ENCODE peak calls at places on chromosomes 7 and 10, in seven cellular contexts. R is tibial artery; B is NB4; A is cardiac muscle cell; U is GM12878; Q is CD8-positive, alpha-beta T cell; K is AG04450. N is an unnamed sample.

GRCh38 chr7:98329974-98330373 is 48.5 kb downstream of the BRI3 start:
- DNase-seq in R (no peak), B (no peak), A (no peak), U (no peak), Q (no peak), K (no peak), N (no peak)

GRCh38 chr7:47956220-47956619 is 8.0 kb upstream of the PKD1L1 start:
- DNase-seq in R (no peak), B (no peak), A (no peak), U (no peak), Q (no peak), K (no peak), N (no peak)

GRCh38 chr10:11176746-11177145 is 159.1 kb downstream of the CELF2 start:
- DNase-seq in R (no peak), B (peak), A (no peak), U (no peak), Q (no peak), K (no peak), N (no peak)

GRCh38 chr7:73683916-73684693 is 708 bp downstream of the BUD23 start:
- DNase-seq in R (no peak), B (no peak), A (no peak), U (no peak), Q (no peak), K (no peak), N (no peak)

GRCh38 chr7:47370461-47371042 is 211.4 kb downstream of the TNS3 start:
- DNase-seq in R (no peak), B (no peak), A (no peak), U (no peak), Q (no peak), K (no peak), N (no peak)

GRCh38 chr10:117322258-117322657 is 53.0 kb downstream of the PDZD8 start:
- DNase-seq in R (no peak), B (no peak), A (peak), U (no peak), Q (no peak), K (no peak), N (no peak)

GRCh38 chr7:7969306-7970112 is 913 bp downstream of the GLCCI1 start:
- DNase-seq in R (peak), B (peak), A (peak), U (no peak), Q (peak), K (no peak), N (peak)

GRCh38 chr7:102272075-102272916 is 14.4 kb upstream of the SH2B2 start:
- DNase-seq in R (peak), B (peak), A (peak), U (no peak), Q (peak), K (peak), N (peak)

DNA sequence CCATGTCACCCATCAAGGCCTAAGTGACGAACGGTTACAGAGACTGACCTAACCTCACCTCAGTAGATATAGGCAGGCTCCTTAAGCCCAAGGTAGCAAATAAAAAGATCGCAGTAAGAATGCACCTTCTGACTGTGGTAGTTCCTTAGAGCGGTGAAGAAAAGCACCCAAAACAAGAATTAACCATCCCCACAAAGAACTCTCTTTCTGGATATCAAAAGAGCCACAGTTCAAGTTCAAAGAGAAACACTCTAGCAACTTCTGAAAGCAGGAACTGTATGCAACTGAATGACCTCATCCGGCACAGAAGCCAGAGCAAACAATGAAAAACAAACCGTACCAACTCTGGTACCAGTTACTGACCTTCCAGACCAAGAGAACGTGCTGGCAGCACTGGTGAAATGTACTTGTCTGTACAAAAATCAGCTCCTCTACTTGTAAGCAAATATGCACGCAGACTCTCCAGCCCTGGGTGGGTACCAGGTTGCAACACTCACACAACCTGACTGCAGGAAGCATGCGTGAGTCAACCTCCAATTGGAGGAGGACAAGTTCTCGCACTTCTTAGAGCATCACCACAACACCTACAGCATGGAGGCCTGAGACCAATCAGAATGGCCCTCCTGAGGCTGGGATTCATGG is 202.7 kb downstream of the FAM107B start:
- DNase-seq in R (peak), B (no peak), A (no peak), U (no peak), Q (peak), K (no peak), N (no peak)
- H3K4me3 ChIP-seq in R (no peak), B (no peak), A (no peak), U (no peak), Q (peak), K (no peak), N (no peak)

GRCh38 chr10:110382695-110383094 is 78.0 kb upstream of the SMNDC1 start:
- DNase-seq in R (no peak), B (no peak), A (no peak), U (no peak), Q (no peak), K (no peak), N (no peak)

GRCh38 chr10:110378019-110378418 is 73.3 kb upstream of the SMNDC1 start:
- DNase-seq in R (no peak), B (no peak), A (no peak), U (no peak), Q (no peak), K (no peak), N (no peak)

GRCh38 chr10:110378533-110379108 is 73.9 kb upstream of the SMNDC1 start:
- DNase-seq in R (no peak), B (no peak), A (no peak), U (no peak), Q (no peak), K (no peak), N (no peak)

GRCh38 chr10:110379831-110380230 is 75.1 kb upstream of the SMNDC1 start:
- DNase-seq in R (no peak), B (no peak), A (no peak), U (no peak), Q (no peak), K (no peak), N (no peak)

GRCh38 chr10:110380255-110380654 is 75.5 kb upstream of the SMNDC1 start:
- DNase-seq in R (no peak), B (no peak), A (no peak), U (no peak), Q (no peak), K (no peak), N (no peak)
- H3K4me3 ChIP-seq in R (no peak), B (no peak), A (no peak), U (no peak), Q (no peak), K (no peak), N (no peak)

GRCh38 chr7:129776397-129776792 is 164.9 kb downstream of the NRF1 start:
- DNase-seq in R (no peak), B (no peak), A (no peak), U (no peak), Q (no peak), K (no peak), N (no peak)
- H3K4me3 ChIP-seq in R (no peak), B (no peak), A (no peak), U (no peak), Q (no peak), K (no peak), N (no peak)

GRCh38 chr10:33412261-33413092 is 78.0 kb upstream of the NRP1 start:
- DNase-seq in R (peak), B (no peak), A (no peak), U (no peak), Q (no peak), K (peak), N (no peak)
- H3K4me3 ChIP-seq in R (no peak), B (no peak), A (no peak), U (no peak), Q (no peak), K (no peak), N (no peak)

GRCh38 chr10:31063839-31064238 is 32.2 kb upstream of the ZNF438 start:
- DNase-seq in R (no peak), B (no peak), A (peak), U (no peak), Q (no peak), K (no peak), N (no peak)
- H3K4me3 ChIP-seq in R (no peak), B (no peak), A (no peak), U (no peak), Q (no peak), K (no peak), N (no peak)

DNA sequence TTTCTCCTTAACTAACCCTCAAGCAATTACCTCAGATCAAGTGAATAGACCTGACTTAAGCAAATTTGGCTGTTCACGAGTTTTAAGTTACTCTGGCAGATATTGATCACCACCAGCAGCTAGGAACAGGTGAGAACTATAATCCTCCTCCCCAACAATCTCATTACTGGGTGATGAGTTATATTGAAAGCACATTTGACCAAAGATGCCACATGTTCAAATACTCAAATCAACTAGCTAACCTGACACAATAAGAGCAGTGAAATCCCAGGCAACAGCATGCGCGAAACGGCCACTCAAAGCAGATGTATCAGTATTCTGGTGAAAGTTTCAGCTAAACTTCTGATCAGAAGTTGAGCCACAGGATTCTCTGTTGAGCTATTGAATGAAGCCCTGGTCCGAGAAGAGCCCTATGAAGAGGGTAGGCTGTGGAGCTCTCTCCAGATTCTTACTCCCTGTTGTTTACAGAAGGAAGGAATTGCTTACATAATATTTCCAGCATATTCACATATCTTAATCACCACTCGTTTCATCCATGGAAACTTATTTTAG is 52.6 kb downstream of the CAV1 start:
- DNase-seq in R (no peak), B (no peak), A (no peak), U (peak), Q (no peak), K (no peak), N (no peak)
- H3K4me3 ChIP-seq in R (no peak), B (no peak), A (no peak), U (peak), Q (no peak), K (peak), N (no peak)

DNA sequence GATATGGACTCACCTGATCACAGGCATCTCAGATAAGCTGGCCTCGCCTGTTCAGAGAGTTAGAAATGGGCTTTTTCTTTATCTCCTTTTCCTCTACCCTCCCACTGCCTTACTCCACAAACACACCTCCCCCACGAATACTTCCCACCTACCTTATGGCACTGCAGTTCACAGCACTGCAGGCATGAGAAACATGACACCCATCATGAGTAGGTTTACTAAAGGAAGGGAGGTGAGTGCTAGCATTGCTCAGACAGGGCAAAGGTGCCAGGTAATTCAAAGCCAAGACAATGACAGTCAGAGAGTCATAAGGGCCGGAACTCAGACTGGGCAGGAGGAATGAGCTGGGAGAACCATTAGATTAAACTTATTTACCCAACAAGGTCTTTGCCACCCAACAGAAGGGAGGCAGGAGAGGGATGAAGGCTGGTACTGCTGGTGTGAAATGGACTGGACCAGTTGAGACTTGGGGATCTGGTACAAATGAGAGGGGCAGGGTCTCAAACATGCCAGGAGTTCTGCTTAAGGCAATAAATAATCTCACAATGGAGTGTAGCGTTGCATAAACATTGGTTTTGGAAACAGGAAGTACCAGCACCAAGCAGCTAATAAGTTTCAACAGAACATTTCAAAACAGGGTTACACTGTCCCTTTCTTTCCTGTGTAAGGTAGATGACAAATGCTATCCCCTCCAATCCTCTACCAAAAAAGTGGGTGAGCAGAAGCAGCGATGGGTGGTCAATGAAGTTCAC is 220.4 kb downstream of the FAM107B start:
- DNase-seq in R (no peak), B (peak), A (no peak), U (no peak), Q (no peak), K (no peak), N (no peak)
- H3K4me3 ChIP-seq in R (no peak), B (peak), A (no peak), U (no peak), Q (peak), K (no peak), N (no peak)

GRCh38 chr7:154347867-154348266 is 295.7 kb downstream of the DPP6 start:
- DNase-seq in R (no peak), B (no peak), A (no peak), U (no peak), Q (no peak), K (no peak), N (no peak)

GRCh38 chr7:154350892-154351291 is 298.7 kb downstream of the DPP6 start:
- DNase-seq in R (no peak), B (no peak), A (no peak), U (no peak), Q (no peak), K (no peak), N (no peak)

DNA sequence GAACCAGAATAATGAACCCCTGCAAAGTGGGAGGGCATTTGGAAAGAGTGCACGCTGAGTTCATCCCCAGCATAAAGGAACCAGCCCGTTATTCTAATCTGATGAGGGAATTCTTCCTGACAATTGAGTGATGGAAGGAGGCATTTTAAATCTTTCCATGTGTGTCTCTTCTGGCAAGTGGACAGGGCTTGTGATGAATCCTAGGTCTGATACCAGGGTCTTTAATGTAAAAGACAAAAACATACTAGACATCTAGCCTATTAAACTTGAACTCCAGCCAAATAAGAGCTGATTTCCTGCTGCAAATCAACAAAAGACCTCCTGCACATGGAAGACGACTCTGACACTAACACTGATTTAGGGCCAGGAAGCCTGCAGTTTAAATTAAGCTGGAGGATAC is 301.2 kb downstream of the DPP6 start:
- DNase-seq in R (no peak), B (no peak), A (no peak), U (no peak), Q (no peak), K (no peak), N (peak)
- H3K4me3 ChIP-seq in R (no peak), B (no peak), A (no peak), U (no peak), Q (no peak), K (no peak), N (no peak)